ENCODE peak calls at places on chromosome 12, in seven cellular contexts. B, Z, E, H, R, G and Q are unnamed samples.

GRCh38 chr12:108400481-108400880 is 61.4 kb upstream of the CMKLR1 start:
- DNase-seq in B (no peak), Z (no peak), E (no peak), H (no peak), R (no peak), G (no peak), Q (no peak)

GRCh38 chr12:98341021-98341420 is 174.4 kb upstream of the TMPO start:
- DNase-seq in B (no peak), Z (no peak), E (no peak), H (no peak), R (no peak), G (no peak), Q (no peak)

GRCh38 chr12:110314308-110314707 is 33.3 kb downstream of the ATP2A2 start:
- DNase-seq in B (peak; percentile 76), Z (peak; percentile 84), E (no peak), H (peak; percentile 43), R (no peak), G (no peak), Q (no peak)

GRCh38 chr12:130181211-130181610 is 18.9 kb downstream of the FZD10 start:
- DNase-seq in B (no peak), Z (no peak), E (no peak), H (no peak), R (no peak), G (no peak), Q (no peak)

GRCh38 chr12:67813509-67813908 is 165.0 kb downstream of the DYRK2 start:
- DNase-seq in B (peak; percentile 51), Z (peak; percentile 91), E (no peak), H (no peak), R (no peak), G (no peak), Q (no peak)

GRCh38 chr12:38691164-38691563 is 214.2 kb downstream of the CPNE8 start:
- DNase-seq in B (no peak), Z (peak; percentile 9), E (no peak), H (no peak), R (no peak), G (no peak), Q (no peak)

GRCh38 chr12:46088040-46088439 is 97.7 kb upstream of the SCAF11 start:
- DNase-seq in B (no peak), Z (no peak), E (no peak), H (no peak), R (no peak), G (no peak), Q (no peak)

GRCh38 chr12:110270125-110270962 is 10.7 kb upstream of the ATP2A2 start:
- DNase-seq in B (peak; percentile 54), Z (peak; percentile 46), E (no peak), H (no peak), R (peak; percentile 86), G (no peak), Q (no peak)

GRCh38 chr12:88642675-88643431 is 62.6 kb upstream of the KITLG start:
- DNase-seq in B (no peak), Z (no peak), E (no peak), H (no peak), R (no peak), G (no peak), Q (no peak)

GRCh38 chr12:102016472-102016871 is 45.3 kb downstream of the WASHC3 start:
- DNase-seq in B (no peak), Z (peak; percentile 16), E (no peak), H (no peak), R (no peak), G (no peak), Q (no peak)

GRCh38 chr12:23561536-23561935 is 387.9 kb downstream of the SOX5 start:
- DNase-seq in B (no peak), Z (no peak), E (no peak), H (no peak), R (peak; percentile 86), G (no peak), Q (no peak)

GRCh38 chr12:119102274-119102673 is 76.5 kb upstream of the HSPB8 start:
- DNase-seq in B (no peak), Z (no peak), E (no peak), H (no peak), R (no peak), G (no peak), Q (no peak)

GRCh38 chr12:116525418-116526001 is 33.7 kb upstream of the MAP1LC3B2 start:
- DNase-seq in B (peak; percentile 95), Z (peak; percentile 94), E (no peak), H (peak; percentile 79), R (no peak), G (peak; percentile 80), Q (peak; percentile 39)

GRCh38 chr12:25518512-25518911 is 34.6 kb downstream of the LMNTD1 start:
- DNase-seq in B (peak; percentile 14), Z (peak; percentile 0), E (no peak), H (no peak), R (no peak), G (no peak), Q (no peak)

DNA sequence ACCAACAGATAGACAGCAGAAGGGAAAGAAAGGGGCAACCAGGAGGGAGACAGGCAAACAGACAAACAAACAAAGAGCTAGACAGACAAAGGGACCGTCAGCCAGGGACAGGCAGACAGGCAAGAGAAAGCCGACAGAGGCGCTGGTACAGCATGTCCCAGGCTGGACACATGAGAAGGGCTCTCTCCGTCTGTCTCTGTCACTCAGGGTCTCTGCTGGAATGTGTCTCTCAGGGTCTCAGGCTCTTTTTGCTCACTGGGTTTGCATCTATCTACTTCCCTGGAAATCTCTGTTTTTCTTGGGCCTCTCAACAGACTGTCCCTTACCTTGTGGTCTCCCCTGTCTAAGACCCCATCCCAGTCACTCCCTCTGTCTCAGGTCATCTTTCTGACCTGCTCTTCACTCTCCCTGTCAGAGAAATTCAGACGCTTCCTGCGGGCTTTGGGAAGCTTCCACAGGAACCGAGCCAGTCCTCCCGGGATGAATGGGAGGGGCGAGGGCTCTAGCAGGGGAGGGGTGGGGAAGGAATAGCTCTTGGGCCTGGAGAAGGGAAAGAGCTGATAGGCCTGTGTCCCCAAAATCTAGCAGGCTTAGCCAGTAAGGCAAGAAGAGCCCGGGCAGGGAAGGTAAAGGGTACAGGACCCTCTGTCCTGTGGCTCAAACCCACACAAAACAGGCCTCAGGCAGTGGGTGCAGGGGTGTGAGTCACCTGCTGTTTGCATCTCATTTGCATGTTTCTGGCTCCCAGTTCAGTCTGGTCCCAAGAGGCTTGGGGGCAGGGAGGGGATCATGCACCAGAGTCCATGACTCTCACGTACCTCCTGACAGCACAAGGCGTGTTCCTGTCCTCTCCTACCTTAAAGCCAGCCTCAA is 8.5 kb upstream of the SMUG1 start:
- DNase-seq in B (peak; percentile 20), Z (peak; percentile 60), E (peak; percentile 36), H (no peak), R (no peak), G (no peak), Q (peak; percentile 42)
- TF ChIP-seq CTCF in B (no peak), Z (no peak), E (no peak), H (no peak), R (no peak), G (no peak), Q (no peak)

DNA sequence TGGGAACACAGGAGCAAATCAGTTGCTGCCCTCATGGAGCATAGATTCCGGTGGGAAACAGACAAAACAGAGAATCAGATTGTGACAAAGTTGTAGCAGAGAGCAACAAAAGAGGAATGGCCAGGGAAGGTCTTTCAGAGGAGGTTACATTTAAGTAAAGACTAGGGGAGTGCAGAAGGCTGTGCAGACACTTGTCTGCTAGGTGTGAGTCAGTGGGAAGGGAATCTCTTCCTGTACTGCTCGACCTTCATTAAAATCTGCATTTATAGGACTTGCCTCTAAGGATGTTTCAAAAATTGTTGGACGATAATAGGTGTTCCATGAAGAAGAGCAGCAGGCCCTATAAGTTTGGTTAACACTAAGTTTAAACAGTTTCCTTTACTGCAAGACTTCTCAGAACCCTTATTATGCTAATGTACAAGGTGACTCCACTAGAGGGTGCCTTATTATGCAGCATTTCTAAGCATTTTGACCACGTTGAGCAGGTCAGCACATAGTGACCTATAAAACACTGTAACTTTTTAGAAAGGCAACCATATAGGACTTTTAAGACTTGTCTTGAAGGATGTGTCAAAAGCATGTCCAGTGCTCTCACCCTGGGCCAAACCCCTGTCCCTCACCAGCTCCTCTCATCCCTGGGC is 91.8 kb upstream of the RIC8B start:
- DNase-seq in B (peak; percentile 51), Z (peak; percentile 57), E (no peak), H (no peak), R (no peak), G (peak; percentile 16), Q (no peak)
- TF ChIP-seq CTCF in B (peak; percentile 45), Z (peak; percentile 35), E (no peak), H (peak; percentile 35), R (peak; percentile 25), G (peak; percentile 35), Q (no peak)

GRCh38 chr12:126343352-126343751 is 1278.1 kb downstream of the AACS start:
- DNase-seq in B (no peak), Z (no peak), E (no peak), H (no peak), R (no peak), G (no peak), Q (no peak)

GRCh38 chr12:126347421-126347820 is 1282.2 kb downstream of the AACS start:
- DNase-seq in B (no peak), Z (no peak), E (no peak), H (no peak), R (peak; percentile 9), G (no peak), Q (no peak)

GRCh38 chr12:126349383-126349782 is 1284.1 kb downstream of the AACS start:
- DNase-seq in B (no peak), Z (no peak), E (no peak), H (no peak), R (no peak), G (no peak), Q (no peak)

GRCh38 chr12:126342866-126343265 is 1277.6 kb downstream of the AACS start:
- DNase-seq in B (no peak), Z (no peak), E (no peak), H (peak; percentile 38), R (no peak), G (no peak), Q (no peak)

GRCh38 chr12:126346087-126346486 is 1280.9 kb downstream of the AACS start:
- DNase-seq in B (no peak), Z (no peak), E (no peak), H (no peak), R (no peak), G (no peak), Q (no peak)
- TF ChIP-seq CTCF in B (no peak), Z (no peak), E (no peak), H (no peak), R (no peak), G (no peak), Q (no peak)

GRCh38 chr12:95337176-95337575 is 119.6 kb downstream of the VEZT start:
- DNase-seq in B (peak; percentile 71), Z (no peak), E (no peak), H (peak; percentile 47), R (no peak), G (no peak), Q (no peak)

GRCh38 chr12:95339086-95339788 is 121.6 kb downstream of the VEZT start:
- DNase-seq in B (no peak), Z (no peak), E (no peak), H (no peak), R (no peak), G (no peak), Q (no peak)

GRCh38 chr12:95336387-95337067 is 118.9 kb downstream of the VEZT start:
- DNase-seq in B (peak; percentile 90), Z (peak; percentile 89), E (peak; percentile 72), H (peak; percentile 66), R (peak; percentile 81), G (peak; percentile 65), Q (peak; percentile 55)

DNA sequence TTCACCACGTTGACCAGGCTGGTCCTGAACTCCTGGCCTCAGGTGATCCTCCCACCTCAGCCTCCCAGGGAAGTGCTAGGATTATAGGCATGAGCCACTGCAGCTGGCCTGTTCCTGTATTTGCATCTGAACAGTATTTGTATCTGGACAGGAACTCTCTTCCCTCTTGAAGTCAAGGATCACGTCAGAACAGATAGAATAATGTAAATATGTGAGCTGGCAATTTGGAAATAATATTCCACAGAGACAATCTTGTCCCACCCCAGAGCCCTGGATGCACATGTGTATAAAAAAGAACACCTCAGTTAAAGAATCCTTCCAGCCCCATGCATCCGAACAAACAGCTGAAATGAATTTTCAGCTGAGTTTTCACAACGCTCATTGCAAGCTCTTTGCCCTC is 118.3 kb downstream of the VEZT start:
- DNase-seq in B (no peak), Z (no peak), E (no peak), H (no peak), R (no peak), G (no peak), Q (no peak)
- TF ChIP-seq CTCF in B (no peak), Z (no peak), E (no peak), H (no peak), R (no peak), G (no peak), Q (no peak)